ENCODE peak calls at places on chromosomes 7 and 10, in seven cellular contexts. H is A549, G is cardiac muscle cell, M is fibroblast of the aortic adventitia, U is epithelial cell of esophagus, I is neural progenitor cell, L is astrocyte of the spinal cord. E is an unnamed sample.

GRCh38 chr7:5396542-5396941 is 27.1 kb downstream of the TNRC18 start:
- DNase-seq in H (peak; percentile 88), G (no peak), M (no peak), U (peak; percentile 77), I (no peak), L (no peak), E (peak; percentile 61)

GRCh38 chr10:83545901-83546391 is 593.4 kb upstream of the GHITM start:
- DNase-seq in M (no peak), H (no peak), I (peak; percentile 67), U (peak; percentile 23), L (peak; percentile 6), G (peak; percentile 58), E (no peak)

GRCh38 chr7:128917061-128917460 is 6.6 kb upstream of the KCP start:
- DNase-seq in I (no peak), U (no peak), M (no peak), G (no peak), H (no peak), L (no peak), E (no peak)

GRCh38 chr7:139811106-139811505 is 18.0 kb upstream of the TBXAS1 start:
- DNase-seq in U (no peak), L (no peak), G (no peak), I (no peak), M (no peak), H (no peak), E (peak; percentile 6)

GRCh38 chr10:30098624-30099023 is 39.2 kb upstream of the JCAD start:
- DNase-seq in G (no peak), I (no peak), H (peak; percentile 12), M (peak; percentile 89), U (peak; percentile 51), L (peak; percentile 83), E (peak; percentile 94)

GRCh38 chr10:17029581-17030271 is 99.9 kb downstream of the CUBN start:
- DNase-seq in H (peak; percentile 13), M (peak; percentile 95), L (peak; percentile 86), I (peak; percentile 59), U (peak; percentile 74), G (no peak), E (peak; percentile 74)

GRCh38 chr10:72794260-72794659 is 99.3 kb upstream of the OIT3 start:
- DNase-seq in U (peak; percentile 35), M (peak; percentile 60), L (peak; percentile 26), H (peak; percentile 53), G (no peak), I (no peak), E (peak; percentile 44)

GRCh38 chr10:79404231-79404609 is 41.2 kb downstream of the ZCCHC24 start:
- DNase-seq in U (no peak), G (peak; percentile 43), M (peak; percentile 96), L (peak; percentile 81), H (no peak), I (peak; percentile 45), E (peak; percentile 89)

GRCh38 chr10:75294866-75295692 is 59.3 kb upstream of the COMTD1 start:
- DNase-seq in U (peak; percentile 99), M (peak; percentile 95), I (peak; percentile 77), L (peak; percentile 91), H (peak; percentile 84), G (peak; percentile 96), E (peak; percentile 82)

GRCh38 chr10:67433276-67433675 is 262.7 kb downstream of the CTNNA3 start:
- DNase-seq in G (no peak), I (no peak), H (no peak), L (no peak), M (no peak), U (no peak), E (no peak)

GRCh38 chr7:38628630-38629385 is 2.4 kb downstream of the AMPH start:
- DNase-seq in H (no peak), M (peak; percentile 9), U (no peak), I (no peak), L (peak; percentile 65), G (no peak), E (peak; percentile 80)

GRCh38 chr7:33195264-33195663 is 65.9 kb downstream of the BBS9 start:
- DNase-seq in M (peak; percentile 77), H (peak; percentile 21), G (no peak), U (peak; percentile 88), I (no peak), L (peak; percentile 70), E (peak; percentile 82)

GRCh38 chr7:78379148-78379547 is 580.6 kb downstream of the PHTF2 start:
- DNase-seq in M (peak; percentile 39), U (peak; percentile 4), I (no peak), G (no peak), L (peak; percentile 36), H (no peak), E (peak; percentile 29)

GRCh38 chr7:98284335-98285036 is 3.0 kb downstream of the BRI3 start:
- DNase-seq in I (no peak), H (peak; percentile 65), G (no peak), M (peak; percentile 72), U (peak; percentile 80), L (peak; percentile 42), E (peak; percentile 97)

GRCh38 chr7:77383333-77383740 is 32.8 kb downstream of the GSAP start:
- DNase-seq in H (no peak), I (no peak), U (peak; percentile 47), G (no peak), L (peak; percentile 11), M (peak; percentile 8), E (peak; percentile 51)

GRCh38 chr7:68722044-68722443 is 876.2 kb upstream of the AUTS2 start:
- DNase-seq in M (no peak), G (no peak), L (no peak), U (no peak), I (no peak), H (no peak), E (no peak)

GRCh38 chr7:105298439-105298894 is 90.3 kb downstream of the SRPK2 start:
- DNase-seq in U (no peak), L (no peak), I (peak; percentile 18), M (no peak), H (no peak), G (no peak), E (no peak)

GRCh38 chr10:132107211-132107946 is 41.6 kb downstream of the JAKMIP3 start:
- DNase-seq in M (no peak), G (no peak), I (no peak), U (no peak), H (no peak), L (no peak), E (no peak)

GRCh38 chr10:103667390-103667789 is 173.9 kb downstream of the NEURL1 start:
- DNase-seq in L (no peak), U (no peak), M (peak; percentile 60), G (no peak), I (peak; percentile 39), H (no peak), E (no peak)

GRCh38 chr7:106766551-106766950 is 98.5 kb upstream of the PIK3CG start:
- DNase-seq in L (no peak), G (no peak), U (no peak), M (no peak), H (no peak), I (no peak), E (no peak)

GRCh38 chr7:132881317-132881716 is 200.6 kb downstream of the CHCHD3 start:
- DNase-seq in H (no peak), I (no peak), M (no peak), L (no peak), G (no peak), U (no peak), E (no peak)

GRCh38 chr10:21495686-21496284 is 29.7 kb downstream of the SKIDA1 start:
- DNase-seq in H (peak; percentile 94), M (peak; percentile 80), G (peak; percentile 93), L (peak; percentile 88), I (peak; percentile 95), U (peak; percentile 84), E (peak; percentile 74)
- TF ChIP-seq CTCF in H (peak; percentile 93), M (peak; percentile 70), G (peak; percentile 88), L (peak; percentile 77), I (peak; percentile 98), U (peak; percentile 50), E (peak; percentile 57)

GRCh38 chr10:70758757-70759514 is 26.2 kb downstream of the TBATA start:
- DNase-seq in M (peak; percentile 85), L (peak; percentile 74), G (peak; percentile 88), I (peak; percentile 84), U (peak; percentile 70), H (peak; percentile 67), E (peak; percentile 73)

GRCh38 chr10:70760271-70760787 is 24.8 kb downstream of the TBATA start:
- DNase-seq in I (no peak), L (no peak), H (no peak), U (no peak), G (no peak), M (no peak), E (no peak)

GRCh38 chr10:70757856-70758255 is 27.3 kb downstream of the TBATA start:
- DNase-seq in I (no peak), M (no peak), G (no peak), L (no peak), H (no peak), U (no peak), E (no peak)

GRCh38 chr10:70761031-70761601 is 24.1 kb downstream of the TBATA start:
- DNase-seq in L (peak; percentile 20), U (no peak), I (peak; percentile 45), H (peak; percentile 19), G (peak; percentile 56), M (no peak), E (peak; percentile 25)

DNA sequence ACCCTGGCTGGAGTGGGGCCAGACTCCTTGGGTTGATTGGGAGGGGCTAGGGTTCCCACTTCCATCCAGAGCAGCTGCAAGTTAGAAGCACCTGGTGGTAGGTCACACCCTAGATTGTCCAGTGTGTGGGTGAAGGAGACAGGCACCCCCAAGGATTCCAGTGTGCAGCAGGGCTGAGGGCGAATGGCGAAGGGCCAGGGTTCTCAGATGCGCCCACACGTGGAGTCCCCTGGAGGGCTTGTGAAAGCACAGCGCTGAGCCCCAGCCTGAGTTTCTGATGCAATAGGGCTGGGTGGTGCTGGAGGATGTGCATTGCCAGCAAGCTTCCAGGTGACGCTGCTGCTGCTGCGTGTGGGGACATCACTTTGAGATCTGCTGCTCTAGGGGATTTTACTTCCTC is 25.4 kb downstream of the TBATA start:
- DNase-seq in L (no peak), M (no peak), H (peak; percentile 29), G (no peak), U (peak; percentile 46), I (no peak), E (no peak)
- H3K4me3 ChIP-seq in L (no peak overlapping the region), M (no peak overlapping the region), H (no peak overlapping the region), G (no peak overlapping the region), U (no peak overlapping the region), I (no peak overlapping the region), E (no peak overlapping the region)

GRCh38 chr7:44116789-44117666 is 6.3 kb downstream of the POLD2 start:
- DNase-seq in H (no peak), U (no peak), L (no peak), G (no peak), M (no peak), I (no peak), E (no peak)

GRCh38 chr7:44113764-44114354 is 9.5 kb downstream of the POLD2 start:
- DNase-seq in L (no peak), M (no peak), U (no peak), G (no peak), H (no peak), I (no peak), E (no peak)

GRCh38 chr7:44117801-44118429 is 5.4 kb downstream of the POLD2 start:
- DNase-seq in M (no peak), L (no peak), I (no peak), G (no peak), H (no peak), U (no peak), E (no peak)

GRCh38 chr7:44114586-44115310 is 8.6 kb downstream of the POLD2 start:
- DNase-seq in L (no peak), U (no peak), I (no peak), G (no peak), H (no peak), M (no peak), E (no peak)

GRCh38 chr7:44116087-44116788 is 7.1 kb downstream of the POLD2 start:
- DNase-seq in G (no peak), I (no peak), L (no peak), U (no peak), M (no peak), H (no peak), E (no peak)
- TF ChIP-seq CTCF in G (no peak), I (no peak), L (no peak), U (no peak), M (no peak), H (no peak), E (no peak)

GRCh38 chr7:21544303-21544656 is 1.4 kb downstream of the DNAH11 start:
- DNase-seq in H (no peak), M (no peak), U (peak; percentile 5), L (no peak), G (no peak), I (no peak), E (no peak)
- H3K4me3 ChIP-seq in H (no peak overlapping the region), M (no peak overlapping the region), U (no peak overlapping the region), L (no peak overlapping the region), G (no peak overlapping the region), I (no peak overlapping the region), E (no peak overlapping the region)